ENCODE peak calls at places on chromosomes 5 and 9, in nine cellular contexts. K is activated CD8-positive, alpha-beta T cell treated with anti-CD3 and anti-CD28 coated beads for 36 hours; P is naive thymus-derived CD4-positive, alpha-beta T cell; A is AML-193; O is PC-3; L is SW 1271; J is NT2/D1; S is amniotic stem cell; U is D341Med. Z is an unnamed sample.
A peak's percentile ranks its signal among the peaks of the same experiment; 100 is the strongest.

GRCh38 chr9:29211681-29212589 is 1638.7 kb upstream of the C9orf72 start:
- DNase-seq in K (peak; percentile 42), P (peak; percentile 20), A (no peak), O (no peak), L (peak; percentile 14), J (peak; percentile 20), S (no peak), U (peak; percentile 91), Z (peak; percentile 69)

GRCh38 chr9:14531424-14532269 is 161.6 kb downstream of the ZDHHC21 start:
- DNase-seq in K (no peak), P (no peak), A (no peak), O (no peak), L (no peak), J (no peak), S (no peak), U (no peak), Z (no peak)

GRCh38 chr9:125486109-125486508 is 220.9 kb downstream of the MAPKAP1 start:
- DNase-seq in K (no peak), P (no peak), A (no peak), O (no peak), L (no peak), J (no peak), S (no peak), U (no peak), Z (no peak)

GRCh38 chr9:88988796-88989641 is 2.2 kb upstream of the S1PR3 start:
- DNase-seq in K (peak; percentile 42), P (peak; percentile 27), A (peak; percentile 83), O (no peak), L (no peak), J (no peak), S (no peak), U (no peak), Z (no peak)

GRCh38 chr9:100096378-100096916 is 2.4 kb downstream of the ERP44 start:
- DNase-seq in K (no peak), P (no peak), A (no peak), O (no peak), L (no peak), J (no peak), S (no peak), U (no peak), Z (no peak)

GRCh38 chr5:150053695-150054392 is 32.5 kb downstream of the CSF1R start:
- DNase-seq in K (no peak), P (no peak), A (no peak), O (no peak), L (no peak), J (no peak), S (no peak), U (no peak), Z (no peak)

GRCh38 chr9:80968611-80969010 is 720.7 kb downstream of the TLE1 start:
- DNase-seq in K (no peak), P (no peak), A (no peak), O (peak; percentile 29), L (no peak), J (no peak), S (peak; percentile 31), U (no peak), Z (no peak)

GRCh38 chr9:6563036-6563435 is 82.5 kb downstream of the GLDC start:
- DNase-seq in K (no peak), P (no peak), A (no peak), O (no peak), L (no peak), J (no peak), S (no peak), U (no peak), Z (no peak)

GRCh38 chr5:141850183-141850768 is 27.9 kb downstream of the PCDH1 start:
- DNase-seq in K (peak; percentile 54), P (peak; percentile 59), A (no peak), O (peak; percentile 16), L (peak; percentile 58), J (no peak), S (peak; percentile 40), U (peak; percentile 63), Z (no peak)

GRCh38 chr5:137361275-137361674 is 137.9 kb downstream of the SPOCK1 start:
- DNase-seq in K (no peak), P (no peak), A (no peak), O (peak; percentile 27), L (no peak), J (no peak), S (no peak), U (no peak), Z (no peak)

GRCh38 chr5:179259731-179260323 is 85.4 kb downstream of the ADAMTS2 start:
- DNase-seq in K (no peak), P (no peak), A (no peak), O (no peak), L (no peak), J (no peak), S (no peak), U (no peak), Z (no peak)

GRCh38 chr5:41835625-41836024 is 34.6 kb downstream of the OXCT1 start:
- DNase-seq in K (peak; percentile 72), P (no peak), A (no peak), O (peak; percentile 81), L (peak; percentile 66), J (no peak), S (peak; percentile 70), U (no peak), Z (no peak)

GRCh38 chr9:83142389-83142788 is 79.4 kb upstream of the RASEF start:
- DNase-seq in K (no peak), P (no peak), A (no peak), O (no peak), L (no peak), J (no peak), S (no peak), U (no peak), Z (no peak)

GRCh38 chr9:105401651-105402050 is 46.2 kb upstream of the FSD1L start:
- DNase-seq in K (no peak), P (no peak), A (no peak), O (no peak), L (no peak), J (no peak), S (no peak), U (peak; percentile 77), Z (no peak)

GRCh38 chr9:89888677-89889076 is 283.9 kb downstream of the GADD45G start:
- DNase-seq in K (no peak), P (no peak), A (no peak), O (no peak), L (no peak), J (no peak), S (no peak), U (no peak), Z (no peak)

GRCh38 chr5:103364074-103364473 is 105.5 kb downstream of the MACIR start:
- DNase-seq in K (no peak), P (no peak), A (no peak), O (peak; percentile 57), L (no peak), J (no peak), S (no peak), U (no peak), Z (no peak)

GRCh38 chr5:6652025-6652424 is 18.8 kb downstream of the SRD5A1 start:
- DNase-seq in K (no peak), P (no peak), A (no peak), O (no peak), L (no peak), J (no peak), S (no peak), U (no peak), Z (no peak)

GRCh38 chr9:110752766-110753165 is 84.2 kb downstream of the MUSK start:
- DNase-seq in K (no peak), P (no peak), A (no peak), O (peak; percentile 98), L (peak; percentile 92), J (no peak), S (peak; percentile 89), U (no peak), Z (no peak)

GRCh38 chr9:135101068-135101410 is 13.6 kb downstream of the OLFM1 start:
- DNase-seq in K (no peak), P (no peak), A (no peak), O (no peak), L (no peak), J (no peak), S (no peak), U (no peak), Z (no peak)

GRCh38 chr5:121833631-121834420 is 17.9 kb upstream of the FTMT start:
- DNase-seq in K (no peak), P (no peak), A (no peak), O (no peak), L (no peak), J (no peak), S (no peak), U (no peak), Z (peak; percentile 49)

GRCh38 chr5:40291338-40291737 is 388.4 kb upstream of the PTGER4 start:
- DNase-seq in K (no peak), P (no peak), A (no peak), O (peak; percentile 33), L (no peak), J (no peak), S (no peak), U (no peak), Z (no peak)

GRCh38 chr5:159640921-159641320 is 275.4 kb upstream of the ADRA1B start:
- DNase-seq in K (no peak), P (no peak), A (no peak), O (no peak), L (no peak), J (no peak), S (no peak), U (no peak), Z (no peak)

GRCh38 chr5:174045470-174046025 is at the start of gene NSG2:
- DNase-seq in K (peak; percentile 60), P (no peak), A (peak; percentile 4), O (peak; percentile 95), L (peak; percentile 78), J (peak; percentile 89), S (peak; percentile 16), U (peak; percentile 93), Z (peak; percentile 83)

GRCh38 chr5:1445313-1445894 is at the start of gene SLC6A3:
- DNase-seq in K (peak; percentile 52), P (no peak), A (no peak), O (no peak), L (no peak), J (peak; percentile 23), S (no peak), U (peak; percentile 86), Z (no peak)

Z was measured in HAP-1.